ENCODE peak calls at places on chromosome 10, in six cellular contexts. X is lung, H is K562, M is RWPE2, L is fibroblast of lung, F is heart right ventricle. O is an unnamed sample. For H3K4me1, the result is how much of the 10 kb centered on the place peaks cover.

GRCh38 chr10:79431422-79431821 is 14.0 kb downstream of the ZCCHC24 start:
- DNase-seq in L (no peak), H (no peak), M (no peak), X (no peak), F (no peak), O (no peak)

GRCh38 chr10:112958275-112958995 is 8.4 kb downstream of the TCF7L2 start:
- DNase-seq in M (no peak), X (no peak), H (no peak), L (peak), F (no peak), O (no peak)

GRCh38 chr10:97623277-97623676 is 10.0 kb downstream of the MORN4 start:
- DNase-seq in X (no peak), F (no peak), M (no peak), L (no peak), H (no peak), O (no peak)

GRCh38 chr10:99431190-99431549 is 746 bp upstream of the GOT1 start:
- DNase-seq in M (no peak), H (peak), F (peak), L (peak), X (peak), O (no peak)

GRCh38 chr10:1287493-1288480 is 231.6 kb downstream of the WDR37 start:
- DNase-seq in X (no peak), F (no peak), H (no peak), L (no peak), M (no peak), O (no peak)

GRCh38 chr10:117684673-117685211 is 142.2 kb downstream of the EMX2 start:
- DNase-seq in H (peak), L (no peak), M (no peak), X (peak), F (peak), O (no peak)

GRCh38 chr10:105837951-105838350 is 1196.9 kb downstream of the SORCS3 start:
- DNase-seq in F (no peak), M (no peak), L (peak), X (no peak), H (no peak), O (no peak)

GRCh38 chr10:44982114-44982460 is 3.5 kb upstream of the DEPP1 start:
- DNase-seq in M (no peak), X (no peak), F (no peak), H (no peak), L (no peak), O (no peak)

GRCh38 chr10:103554488-103555320 is 61.2 kb downstream of the NEURL1 start:
- DNase-seq in M (no peak), H (peak), X (no peak), F (peak), L (peak), O (peak)

GRCh38 chr10:132866601-132867381 is 75.6 kb downstream of the CFAP46 start:
- DNase-seq in M (peak), F (no peak), H (no peak), L (no peak), X (no peak), O (no peak)

GRCh38 chr10:30384791-30385201 is 35.7 kb upstream of the MTPAP start:
- DNase-seq in H (peak), X (no peak), L (peak), M (no peak), F (no peak), O (no peak)

GRCh38 chr10:17460732-17461131 is 6.3 kb upstream of the ST8SIA6 start:
- DNase-seq in H (no peak), F (no peak), X (no peak), M (no peak), L (no peak), O (no peak)

GRCh38 chr10:13808556-13809391 is 222.0 kb downstream of the PRPF18 start:
- DNase-seq in L (peak), H (no peak), M (no peak), F (no peak), X (no peak), O (no peak)

GRCh38 chr10:115118346-115118745 is 25.2 kb downstream of the ATRNL1 start:
- DNase-seq in L (no peak), H (no peak), X (no peak), M (no peak), F (no peak), O (no peak)
- H3K4me1 ChIP-seq in L (under half), H (under half), X (under half), M (under half), F (under half), O (under half)

GRCh38 chr10:24900888-24901685 is 51.3 kb downstream of the PRTFDC1 start:
- DNase-seq in L (no peak), M (no peak), H (no peak), X (no peak), F (no peak), O (no peak)
- H3K27ac ChIP-seq in L (peak), M (peak), H (peak), X (no peak), F (peak), O (no peak)

DNA sequence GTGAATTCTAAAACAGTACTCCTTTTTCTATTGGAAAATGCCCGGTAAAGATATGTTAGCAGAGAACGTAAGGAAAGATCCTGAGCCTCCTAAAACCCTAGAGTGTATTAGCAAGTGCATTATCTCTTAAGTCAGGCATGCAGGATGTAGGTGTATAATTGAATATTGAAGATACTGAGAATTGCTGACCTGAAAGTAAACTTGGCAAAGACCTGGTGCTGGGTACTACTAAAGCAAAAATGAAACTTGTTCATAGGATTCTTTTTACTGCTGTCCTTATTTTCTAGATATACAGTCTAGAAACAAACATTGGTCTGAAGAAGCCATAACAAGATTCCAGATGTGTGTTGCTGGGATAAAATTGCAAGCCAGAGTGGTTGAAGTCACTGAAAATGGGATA is 18.8 kb upstream of the VWA2 start:
- DNase-seq in L (no peak), M (no peak), X (no peak), F (no peak), H (no peak), O (no peak)
- H3K4me3 ChIP-seq in L (no peak), M (no peak), X (no peak), F (no peak), H (no peak), O (no peak)

DNA sequence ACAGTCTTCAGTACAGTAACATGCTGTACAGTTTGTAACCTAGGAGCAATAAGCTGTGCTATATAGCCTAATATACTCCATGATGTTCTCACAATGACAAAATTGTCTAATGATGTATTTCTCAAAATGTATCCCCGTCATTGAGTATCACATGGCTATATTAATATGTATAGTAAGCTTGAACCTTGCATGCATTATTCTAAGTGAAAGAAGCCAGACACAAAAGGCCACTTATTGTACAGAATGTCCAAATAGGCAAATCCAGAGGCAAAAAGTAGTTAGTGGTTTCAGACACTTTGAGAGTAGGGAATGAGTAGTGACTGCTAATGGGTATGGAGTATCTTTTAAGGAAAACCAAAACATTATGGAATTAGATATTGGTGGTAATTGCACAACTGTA is 545.1 kb downstream of the ATRNL1 start:
- DNase-seq in H (no peak), M (no peak), L (no peak), F (no peak), X (no peak), O (no peak)
- H3K4me1 ChIP-seq in H (under half), M (under half), L (under half), F (under half), X (under half), O (under half)

DNA sequence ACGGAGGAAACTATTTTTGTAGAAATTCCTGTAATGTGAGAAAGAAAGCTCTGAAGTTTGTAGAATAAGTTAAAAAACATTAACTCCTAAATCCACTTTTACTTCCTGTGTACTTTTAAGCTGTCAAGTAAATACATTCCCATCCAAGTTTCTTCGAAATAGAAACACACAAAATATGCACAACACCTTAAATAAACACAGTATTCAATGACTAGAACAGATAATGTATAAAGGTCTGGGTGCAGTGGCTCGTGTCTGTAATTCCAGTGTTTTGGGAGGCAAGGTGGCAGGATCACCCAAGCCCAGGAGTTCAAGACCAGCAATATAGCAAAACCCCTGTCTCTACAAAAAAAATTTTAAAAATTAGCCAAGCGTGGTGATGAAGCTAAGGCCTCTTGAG is 121.9 kb upstream of the ODAD2 start:
- DNase-seq in M (no peak), F (no peak), X (no peak), H (no peak), L (no peak), O (no peak)
- H3K27ac ChIP-seq in M (peak), F (no peak), X (no peak), H (no peak), L (no peak), O (no peak)

DNA sequence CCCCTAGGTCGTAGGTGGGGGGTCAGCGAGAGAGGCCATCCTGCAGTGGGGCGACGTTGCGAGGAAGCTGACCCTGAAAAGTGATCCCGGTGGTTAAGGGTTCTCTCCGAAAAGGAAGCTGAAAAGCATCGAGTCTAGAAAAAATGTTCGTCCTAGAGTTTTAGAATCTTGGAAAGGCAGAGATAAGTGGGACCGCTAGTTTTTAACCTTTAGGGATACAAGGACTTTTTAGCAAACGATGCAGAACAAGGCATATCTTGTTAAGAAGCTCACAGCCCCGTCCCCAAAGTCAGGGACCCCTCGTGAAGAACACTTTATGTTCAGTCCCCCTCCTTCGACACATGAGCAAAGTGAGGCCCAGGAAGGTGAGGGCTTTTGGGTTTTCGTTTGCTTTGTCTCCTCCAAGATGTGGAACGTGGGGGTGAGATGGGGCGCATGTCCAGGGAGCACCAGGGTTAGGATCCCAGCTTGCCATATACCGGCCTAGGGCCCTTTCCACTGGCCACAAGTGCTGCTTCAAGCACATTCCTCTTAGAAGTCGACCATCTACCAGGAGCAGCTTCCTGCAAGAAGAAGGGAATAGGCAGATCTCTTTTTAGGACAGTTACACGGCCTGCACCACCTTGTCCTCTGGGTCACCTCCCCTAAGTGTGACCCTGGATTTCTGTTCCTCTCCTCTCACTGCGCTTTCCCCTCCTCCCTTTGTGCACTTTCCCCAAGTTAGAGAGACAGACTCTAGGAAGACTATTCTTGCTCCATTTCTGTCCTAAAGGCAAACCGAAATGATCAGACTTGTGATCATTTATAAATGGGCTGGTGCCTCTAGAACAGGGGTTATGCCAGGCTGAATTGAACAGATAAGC is 969 bp downstream of the SLC35G1 start:
- DNase-seq in F (no peak), H (peak), L (peak), X (no peak), M (no peak), O (no peak)
- H3K4me3 ChIP-seq in F (peak), H (peak), L (peak), X (peak), M (peak), O (peak)